ENCODE peak calls at places on chromosome 16, in six cellular contexts. F is pancreas, W is WERI-Rb-1, H is heart right ventricle, J is MM.1S, A is type B pancreatic cell. Y is an unnamed sample.

GRCh38 chr16:11715246-11715947 is 27.3 kb downstream of the TXNDC11 start:
- DNase-seq in F (no peak), W (no peak), H (no peak), J (no peak), A (no peak), Y (no peak)

GRCh38 chr16:15996432-15997109 is 47.2 kb downstream of the ABCC1 start:
- DNase-seq in F (peak; percentile 56), W (no peak), H (peak; percentile 28), J (no peak), A (no peak), Y (peak; percentile 52)

GRCh38 chr16:47018223-47018891 is 44.9 kb upstream of the DNAJA2 start:
- DNase-seq in F (no peak), W (peak; percentile 69), H (no peak), J (peak; percentile 86), A (no peak), Y (peak; percentile 76)

GRCh38 chr16:65083181-65083845 is 38.5 kb downstream of the CDH11 start:
- DNase-seq in F (no peak), W (no peak), H (no peak), J (no peak), A (no peak), Y (no peak)

GRCh38 chr16:68792465-68793324 is 50.6 kb upstream of the TANGO6 start:
- DNase-seq in F (no peak), W (no peak), H (no peak), J (no peak), A (no peak), Y (no peak)

GRCh38 chr16:19307587-19308241 is 22.2 kb downstream of the CLEC19A start:
- DNase-seq in F (no peak), W (no peak), H (no peak), J (peak; percentile 37), A (no peak), Y (no peak)

GRCh38 chr16:15643453-15644305 is 725 bp upstream of the MARF1 start:
- DNase-seq in F (no peak), W (peak; percentile 22), H (no peak), J (peak; percentile 55), A (no peak), Y (peak; percentile 65)

GRCh38 chr16:89014611-89015230 is 37.7 kb upstream of the CBFA2T3 start:
- DNase-seq in F (peak; percentile 33), W (no peak), H (no peak), J (no peak), A (no peak), Y (no peak)

GRCh38 chr16:53821487-53821886 is 117.5 kb downstream of the FTO start:
- DNase-seq in F (no peak), W (no peak), H (no peak), J (no peak), A (no peak), Y (no peak)

GRCh38 chr16:578870-579405 is 9.2 kb downstream of the PIGQ start:
- DNase-seq in F (peak; percentile 95), W (peak; percentile 86), H (peak; percentile 75), J (peak; percentile 85), A (no peak), Y (peak; percentile 77)

GRCh38 chr16:72848045-72848410 is 199.9 kb downstream of the ZFHX3 start:
- DNase-seq in F (no peak), W (no peak), H (no peak), J (no peak), A (no peak), Y (no peak)

GRCh38 chr16:88454315-88455057 is 1.4 kb downstream of the ZFPM1 start:
- DNase-seq in F (no peak), W (no peak), H (no peak), J (peak; percentile 70), A (no peak), Y (peak; percentile 72)

GRCh38 chr16:72242757-72243156 is 70.8 kb upstream of the PMFBP1 start:
- DNase-seq in F (no peak), W (no peak), H (no peak), J (no peak), A (no peak), Y (no peak)

GRCh38 chr16:74868501-74868900 is 93.9 kb upstream of the FA2H start:
- DNase-seq in F (no peak), W (no peak), H (no peak), J (no peak), A (no peak), Y (no peak)

GRCh38 chr16:67708368-67708771 is 10.7 kb downstream of the GFOD2 start:
- DNase-seq in F (no peak), W (no peak), H (no peak), J (no peak), A (no peak), Y (no peak)

GRCh38 chr16:23155445-23156049 is 6.3 kb upstream of the USP31 start:
- DNase-seq in F (no peak), W (peak; percentile 21), H (no peak), J (no peak), A (no peak), Y (no peak)

GRCh38 chr16:49855280-49855821 is 561 bp downstream of the ZNF423 start:
- DNase-seq in F (peak; percentile 96), W (peak; percentile 90), H (peak; percentile 92), J (peak; percentile 84), A (peak; percentile 90), Y (peak; percentile 83)

GRCh38 chr16:71205482-71206131 is 24.9 kb downstream of the HYDIN start:
- DNase-seq in F (peak; percentile 30), W (no peak), H (peak; percentile 50), J (no peak), A (no peak), Y (no peak)

GRCh38 chr16:72875291-72876036 is 172.5 kb downstream of the ZFHX3 start:
- DNase-seq in F (no peak), W (no peak), H (no peak), J (no peak), A (no peak), Y (no peak)

GRCh38 chr16:51327001-51327400 is 175.9 kb upstream of the SALL1 start:
- DNase-seq in F (no peak), W (no peak), H (no peak), J (no peak), A (no peak), Y (no peak)

GRCh38 chr16:69407702-69408323 is 16.6 kb upstream of the CYB5B start:
- DNase-seq in F (no peak), W (no peak), H (no peak), J (no peak), A (no peak), Y (no peak)

GRCh38 chr16:86892509-86892908 is 314.2 kb downstream of the FOXL1 start:
- DNase-seq in F (no peak), W (peak; percentile 25), H (no peak), J (no peak), A (no peak), Y (no peak)

GRCh38 chr16:68013440-68013839 is 2.3 kb downstream of the DPEP2NB start:
- DNase-seq in F (no peak), W (no peak), H (no peak), J (no peak), A (no peak), Y (no peak)

GRCh38 chr16:28210979-28211505 is 723 bp downstream of the XPO6 start:
- DNase-seq in F (peak; percentile 85), W (peak; percentile 76), H (peak; percentile 71), J (peak; percentile 68), A (peak; percentile 72), Y (peak; percentile 83)

GRCh38 chr16:23119570-23119969 is 29.7 kb downstream of the USP31 start:
- DNase-seq in F (no peak), W (peak; percentile 29), H (no peak), J (no peak), A (no peak), Y (no peak)

GRCh38 chr16:53043462-53043861 is 9.2 kb downstream of the CHD9NB start:
- DNase-seq in F (no peak), W (no peak), H (no peak), J (no peak), A (no peak), Y (no peak)

GRCh38 chr16:241866-242265 is 7.2 kb downstream of the FAM234A start:
- DNase-seq in F (no peak), W (no peak), H (no peak), J (no peak), A (no peak), Y (no peak)

GRCh38 chr16:25553711-25554436 is 137.9 kb upstream of the HS3ST4 start:
- DNase-seq in F (no peak), W (peak; percentile 39), H (no peak), J (no peak), A (no peak), Y (no peak)

GRCh38 chr16:54931041-54931756 is 534 bp downstream of the IRX5 start:
- DNase-seq in F (peak; percentile 80), W (peak; percentile 25), H (peak; percentile 40), J (peak; percentile 43), A (peak; percentile 78), Y (peak; percentile 75)

GRCh38 chr16:81443688-81444447 is 740 bp upstream of the CMIP start:
- DNase-seq in F (peak; percentile 84), W (peak; percentile 14), H (peak; percentile 54), J (no peak), A (no peak), Y (no peak)

GRCh38 chr16:81445926-81446317 is 1.3 kb downstream of the CMIP start:
- DNase-seq in F (no peak), W (no peak), H (no peak), J (no peak), A (no peak), Y (no peak)

GRCh38 chr16:81446318-81447275 is 2.0 kb downstream of the CMIP start:
- DNase-seq in F (no peak), W (no peak), H (no peak), J (no peak), A (no peak), Y (peak; percentile 55)

GRCh38 chr16:81444448-81445121 is at the start of gene CMIP:
- DNase-seq in F (peak; percentile 92), W (peak; percentile 51), H (peak; percentile 88), J (peak; percentile 76), A (peak; percentile 88), Y (peak; percentile 96)

GRCh38 chr16:81445143-81445922 is 725 bp downstream of the CMIP start:
- DNase-seq in F (peak; percentile 86), W (peak; percentile 24), H (peak; percentile 44), J (peak; percentile 38), A (no peak), Y (peak; percentile 78)
- TF ChIP-seq CTCF in F (no peak), W (no peak), H (peak; percentile 33), J (peak; percentile 36), A (peak; percentile 22), Y (peak; percentile 47)

DNA sequence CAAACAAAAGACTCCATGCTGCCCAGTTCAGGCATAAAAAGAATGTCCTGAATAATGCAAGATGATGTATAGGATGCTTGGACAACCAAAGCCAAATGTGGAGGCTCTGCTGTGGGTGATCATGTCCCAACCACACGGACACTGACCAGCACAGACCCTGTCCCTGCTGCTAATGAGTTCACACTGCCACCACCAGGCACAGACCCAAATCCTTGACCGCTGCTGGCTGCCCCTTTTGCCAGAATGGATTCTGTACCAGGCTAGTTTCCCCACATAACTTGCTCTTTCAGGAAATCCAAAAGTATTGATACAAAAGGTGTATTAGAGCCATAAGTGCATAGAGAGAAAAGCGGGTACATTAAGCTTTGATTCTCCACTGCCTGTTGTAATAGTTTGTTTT is 60.9 kb downstream of the XYLT1 start:
- DNase-seq in F (no peak), W (peak; percentile 14), H (no peak), J (no peak), A (no peak), Y (no peak)
- TF ChIP-seq CTCF in F (no peak), W (peak; percentile 31), H (no peak), J (no peak), A (no peak), Y (no peak)

GRCh38 chr16:30378236-30379164 is 3.9 kb downstream of the SEPTIN1 start:
- DNase-seq in F (peak; percentile 99), W (peak; percentile 98), H (peak; percentile 100), J (peak; percentile 98), A (peak; percentile 100), Y (peak; percentile 98)
- TF ChIP-seq CTCF in F (no peak), W (peak; percentile 33), H (peak; percentile 18), J (no peak), A (peak; percentile 27), Y (peak; percentile 35)

GRCh38 chr16:77599793-77600415 is 122.4 kb upstream of the NUDT7 start:
- DNase-seq in F (no peak), W (peak; percentile 62), H (no peak), J (peak; percentile 21), A (no peak), Y (peak; percentile 30)
- TF ChIP-seq CTCF in F (peak; percentile 41), W (peak; percentile 74), H (peak; percentile 73), J (peak; percentile 63), A (peak; percentile 81), Y (peak; percentile 85)